ENCODE peak calls at places on chromosomes 4 and X, in five cellular contexts. W is left lung; Z is midbrain; S is stimulated activated CD4-positive, alpha-beta T cell treated with anti-CD3 and anti-CD28 coated beads, Interleukin-1b, Interleukin-23, amount 100 ng/mL, for 4 hours; E is A549. F is an unnamed sample.

GRCh38 chr4:6052679-6053078 is 34.4 kb upstream of the C4orf50 start:
- DNase-seq in Z (no peak), S (no peak), E (no peak), W (no peak), F (no peak)

GRCh38 chr4:170270628-170271027 is 180.9 kb upstream of the AADAT start:
- DNase-seq in E (no peak), S (no peak), Z (no peak), W (no peak), F (no peak)

GRCh38 chr4:8010618-8011017 is 71.0 kb upstream of the AFAP1 start:
- DNase-seq in E (no peak), W (peak), S (no peak), Z (peak), F (peak)

GRCh38 chr4:162456106-162456505 is 292.3 kb upstream of the FSTL5 start:
- DNase-seq in W (no peak), Z (no peak), E (no peak), S (no peak), F (no peak)

GRCh38 chr4:60002603-60003325 is 1197.4 kb upstream of the ADGRL3 start:
- DNase-seq in E (no peak), Z (no peak), W (no peak), S (no peak), F (no peak)

GRCh38 chrX:130741151-130741550 is 161.9 kb downstream of the ENOX2 start:
- DNase-seq in E (no peak), S (no peak), Z (no peak), W (no peak), F (no peak)

GRCh38 chr4:3862640-3863420 is 96.6 kb downstream of the ADRA2C start:
- DNase-seq in S (no peak), W (no peak), Z (no peak), E (no peak), F (no peak)

GRCh38 chr4:61666248-61666647 is 466.1 kb downstream of the ADGRL3 start:
- DNase-seq in W (no peak), E (no peak), Z (no peak), S (no peak), F (no peak)

GRCh38 chrX:139965421-139965820 is at the start of gene CXorf66:
- DNase-seq in E (no peak), S (no peak), W (no peak), Z (no peak), F (no peak)

GRCh38 chr4:15501941-15502340 is 32.3 kb downstream of the CC2D2A start:
- DNase-seq in S (no peak), E (no peak), W (no peak), Z (no peak), F (no peak)

GRCh38 chr4:95161781-95162469 is 386.8 kb downstream of the UNC5C start:
- DNase-seq in S (no peak), E (no peak), Z (no peak), W (no peak), F (no peak)

GRCh38 chr4:133869486-133869885 is 332.1 kb downstream of the PABPC4L start:
- DNase-seq in E (no peak), W (no peak), S (no peak), Z (no peak), F (no peak)

GRCh38 chr4:167868163-167868562 is 224.2 kb upstream of the ANXA10 start:
- DNase-seq in W (no peak), S (no peak), E (no peak), Z (no peak), F (no peak)